ENCODE peak calls at places on chromosomes 7 and 10, in nine cellular contexts. One of them, this sample, is unnamed.

GRCh38 chr10:92590623-92591549 is 2.0 kb upstream of the KIF11 start:
- DNase-seq in mesenchymal stem cell: peak; percentile 82
- DNase-seq in SK-N-SH: peak; percentile 59
- DNase-seq in adrenal gland: peak; percentile 88
- DNase-seq in hepatocyte: peak; percentile 60
- DNase-seq in cardiac fibroblast: peak; percentile 64
- DNase-seq in Panc1: no peak
- DNase-seq in body of pancreas: no peak
- DNase-seq in upper lobe of right lung: peak; percentile 65
- DNase-seq in this sample: peak; percentile 72

GRCh38 chr7:157010588-157011332 is at the start of gene MNX1:
- DNase-seq in mesenchymal stem cell: no peak
- DNase-seq in SK-N-SH: peak; percentile 71
- DNase-seq in adrenal gland: no peak
- DNase-seq in hepatocyte: peak; percentile 84
- DNase-seq in cardiac fibroblast: peak; percentile 10
- DNase-seq in Panc1: no peak
- DNase-seq in body of pancreas: peak; percentile 92
- DNase-seq in upper lobe of right lung: peak; percentile 92
- DNase-seq in this sample: peak; percentile 71

GRCh38 chr10:74900297-74900696 is 73.9 kb downstream of the KAT6B start:
- DNase-seq in mesenchymal stem cell: no peak
- DNase-seq in SK-N-SH: no peak
- DNase-seq in adrenal gland: no peak
- DNase-seq in hepatocyte: no peak
- DNase-seq in cardiac fibroblast: no peak
- DNase-seq in Panc1: no peak
- DNase-seq in body of pancreas: no peak
- DNase-seq in upper lobe of right lung: no peak
- DNase-seq in this sample: peak; percentile 30

GRCh38 chr10:317219-317868 is 182.1 kb downstream of the ZMYND11 start:
- DNase-seq in mesenchymal stem cell: peak; percentile 79
- DNase-seq in SK-N-SH: no peak
- DNase-seq in adrenal gland: peak; percentile 66
- DNase-seq in hepatocyte: no peak
- DNase-seq in cardiac fibroblast: peak; percentile 89
- DNase-seq in Panc1: no peak
- DNase-seq in body of pancreas: no peak
- DNase-seq in upper lobe of right lung: peak; percentile 63
- DNase-seq in this sample: no peak

GRCh38 chr7:154685564-154685901 is 317.4 kb downstream of the PAXIP1 start:
- DNase-seq in mesenchymal stem cell: no peak
- DNase-seq in SK-N-SH: no peak
- DNase-seq in adrenal gland: no peak
- DNase-seq in hepatocyte: no peak
- DNase-seq in cardiac fibroblast: no peak
- DNase-seq in Panc1: no peak
- DNase-seq in body of pancreas: no peak
- DNase-seq in upper lobe of right lung: no peak
- DNase-seq in this sample: no peak

GRCh38 chr7:24713850-24714675 is 43.2 kb downstream of the GSDME start:
- DNase-seq in mesenchymal stem cell: no peak
- DNase-seq in SK-N-SH: no peak
- DNase-seq in adrenal gland: peak; percentile 27
- DNase-seq in hepatocyte: no peak
- DNase-seq in cardiac fibroblast: no peak
- DNase-seq in Panc1: no peak
- DNase-seq in body of pancreas: no peak
- DNase-seq in upper lobe of right lung: no peak
- DNase-seq in this sample: no peak

GRCh38 chr7:125112741-125113309 is 183.2 kb upstream of the POT1 start:
- DNase-seq in mesenchymal stem cell: peak; percentile 83
- DNase-seq in SK-N-SH: no peak
- DNase-seq in adrenal gland: no peak
- DNase-seq in hepatocyte: no peak
- DNase-seq in cardiac fibroblast: no peak
- DNase-seq in Panc1: peak; percentile 64
- DNase-seq in body of pancreas: no peak
- DNase-seq in upper lobe of right lung: no peak
- DNase-seq in this sample: no peak

GRCh38 chr7:889025-889390 is 12.7 kb downstream of the GET4 start:
- DNase-seq in mesenchymal stem cell: no peak
- DNase-seq in SK-N-SH: no peak
- DNase-seq in adrenal gland: no peak
- DNase-seq in hepatocyte: no peak
- DNase-seq in cardiac fibroblast: no peak
- DNase-seq in Panc1: no peak
- DNase-seq in body of pancreas: no peak
- DNase-seq in upper lobe of right lung: no peak
- DNase-seq in this sample: no peak

DNA sequence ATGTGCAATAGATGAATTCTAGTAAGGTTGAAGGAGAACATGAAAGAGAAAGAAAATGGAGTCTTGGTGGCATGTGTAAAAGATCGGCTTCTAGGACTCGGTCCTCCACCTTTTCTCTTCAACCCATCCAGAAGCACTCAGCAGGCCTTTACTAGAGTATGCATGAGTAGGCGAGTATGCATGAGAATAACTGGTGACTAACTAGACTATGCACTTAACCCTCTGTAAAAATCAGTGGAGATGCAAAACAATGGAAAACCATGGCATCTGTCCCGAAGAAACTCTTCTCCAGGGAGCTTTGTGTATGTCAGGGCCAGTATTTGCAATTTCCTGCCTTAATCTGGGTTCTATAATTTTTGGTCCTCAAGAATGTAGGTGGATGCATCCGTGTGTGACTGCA is 40.0 kb upstream of the GRB10 start:
- DNase-seq in mesenchymal stem cell: no peak
- DNase-seq in SK-N-SH: no peak
- DNase-seq in adrenal gland: no peak
- DNase-seq in hepatocyte: no peak
- DNase-seq in cardiac fibroblast: no peak
- DNase-seq in Panc1: no peak
- DNase-seq in body of pancreas: no peak
- DNase-seq in upper lobe of right lung: no peak
- DNase-seq in this sample: no peak
- H3K4me3 ChIP-seq in mesenchymal stem cell: no peak overlapping the region
- H3K4me3 ChIP-seq in SK-N-SH: no peak overlapping the region
- H3K4me3 ChIP-seq in adrenal gland: no peak overlapping the region
- H3K4me3 ChIP-seq in hepatocyte: no peak overlapping the region
- H3K4me3 ChIP-seq in cardiac fibroblast: no peak overlapping the region
- H3K4me3 ChIP-seq in Panc1: no peak overlapping the region
- H3K4me3 ChIP-seq in body of pancreas: no peak overlapping the region
- H3K4me3 ChIP-seq in upper lobe of right lung: no peak overlapping the region
- H3K4me3 ChIP-seq in this sample: no peak overlapping the region

GRCh38 chr7:33286521-33286920 is 157.2 kb downstream of the BBS9 start:
- DNase-seq in mesenchymal stem cell: no peak
- DNase-seq in SK-N-SH: no peak
- DNase-seq in adrenal gland: no peak
- DNase-seq in hepatocyte: no peak
- DNase-seq in cardiac fibroblast: no peak
- DNase-seq in Panc1: no peak
- DNase-seq in body of pancreas: no peak
- DNase-seq in upper lobe of right lung: no peak
- DNase-seq in this sample: no peak

DNA sequence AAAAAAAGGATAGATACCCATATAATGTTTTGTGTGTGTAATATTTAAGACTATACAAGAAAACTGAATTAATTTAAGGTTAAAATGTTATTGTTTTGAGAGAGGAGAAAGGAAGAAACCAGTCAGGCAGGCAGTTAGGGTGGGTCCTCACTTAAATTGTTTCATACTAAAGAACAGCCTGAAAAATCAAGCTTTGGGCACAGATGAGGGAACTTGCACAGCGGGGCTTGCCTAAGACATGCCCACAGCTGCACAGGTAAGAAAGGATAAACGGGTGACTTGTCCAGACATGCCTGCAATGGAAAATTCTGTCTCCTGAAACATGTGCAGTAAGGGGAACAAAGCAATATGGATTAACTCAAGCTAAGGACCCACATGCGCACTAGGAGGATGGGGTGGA is 158.4 kb downstream of the BBS9 start:
- DNase-seq in mesenchymal stem cell: no peak
- DNase-seq in SK-N-SH: no peak
- DNase-seq in adrenal gland: no peak
- DNase-seq in hepatocyte: no peak
- DNase-seq in cardiac fibroblast: no peak
- DNase-seq in Panc1: no peak
- DNase-seq in body of pancreas: no peak
- DNase-seq in upper lobe of right lung: no peak
- DNase-seq in this sample: no peak
- H3K4me3 ChIP-seq in mesenchymal stem cell: no peak overlapping the region
- H3K4me3 ChIP-seq in SK-N-SH: no peak overlapping the region
- H3K4me3 ChIP-seq in adrenal gland: no peak overlapping the region
- H3K4me3 ChIP-seq in hepatocyte: no peak overlapping the region
- H3K4me3 ChIP-seq in cardiac fibroblast: no peak overlapping the region
- H3K4me3 ChIP-seq in Panc1: no peak overlapping the region
- H3K4me3 ChIP-seq in body of pancreas: no peak overlapping the region
- H3K4me3 ChIP-seq in upper lobe of right lung: no peak overlapping the region
- H3K4me3 ChIP-seq in this sample: no peak overlapping the region

GRCh38 chr10:69060127-69060798 is 27.6 kb upstream of the SRGN start:
- DNase-seq in mesenchymal stem cell: no peak
- DNase-seq in SK-N-SH: no peak
- DNase-seq in adrenal gland: no peak
- DNase-seq in hepatocyte: no peak
- DNase-seq in cardiac fibroblast: no peak
- DNase-seq in Panc1: no peak
- DNase-seq in body of pancreas: no peak
- DNase-seq in upper lobe of right lung: no peak
- DNase-seq in this sample: no peak

GRCh38 chr10:69057261-69057950 is 30.5 kb upstream of the SRGN start:
- DNase-seq in mesenchymal stem cell: no peak
- DNase-seq in SK-N-SH: no peak
- DNase-seq in adrenal gland: peak; percentile 66
- DNase-seq in hepatocyte: no peak
- DNase-seq in cardiac fibroblast: no peak
- DNase-seq in Panc1: no peak
- DNase-seq in body of pancreas: no peak
- DNase-seq in upper lobe of right lung: peak; percentile 80
- DNase-seq in this sample: no peak

GRCh38 chr10:69064762-69065328 is 23.1 kb upstream of the SRGN start:
- DNase-seq in mesenchymal stem cell: no peak
- DNase-seq in SK-N-SH: no peak
- DNase-seq in adrenal gland: no peak
- DNase-seq in hepatocyte: no peak
- DNase-seq in cardiac fibroblast: no peak
- DNase-seq in Panc1: no peak
- DNase-seq in body of pancreas: no peak
- DNase-seq in upper lobe of right lung: no peak
- DNase-seq in this sample: no peak

GRCh38 chr10:69057951-69058297 is 30.0 kb upstream of the SRGN start:
- DNase-seq in mesenchymal stem cell: no peak
- DNase-seq in SK-N-SH: no peak
- DNase-seq in adrenal gland: no peak
- DNase-seq in hepatocyte: no peak
- DNase-seq in cardiac fibroblast: peak; percentile 56
- DNase-seq in Panc1: no peak
- DNase-seq in body of pancreas: no peak
- DNase-seq in upper lobe of right lung: no peak
- DNase-seq in this sample: no peak

DNA sequence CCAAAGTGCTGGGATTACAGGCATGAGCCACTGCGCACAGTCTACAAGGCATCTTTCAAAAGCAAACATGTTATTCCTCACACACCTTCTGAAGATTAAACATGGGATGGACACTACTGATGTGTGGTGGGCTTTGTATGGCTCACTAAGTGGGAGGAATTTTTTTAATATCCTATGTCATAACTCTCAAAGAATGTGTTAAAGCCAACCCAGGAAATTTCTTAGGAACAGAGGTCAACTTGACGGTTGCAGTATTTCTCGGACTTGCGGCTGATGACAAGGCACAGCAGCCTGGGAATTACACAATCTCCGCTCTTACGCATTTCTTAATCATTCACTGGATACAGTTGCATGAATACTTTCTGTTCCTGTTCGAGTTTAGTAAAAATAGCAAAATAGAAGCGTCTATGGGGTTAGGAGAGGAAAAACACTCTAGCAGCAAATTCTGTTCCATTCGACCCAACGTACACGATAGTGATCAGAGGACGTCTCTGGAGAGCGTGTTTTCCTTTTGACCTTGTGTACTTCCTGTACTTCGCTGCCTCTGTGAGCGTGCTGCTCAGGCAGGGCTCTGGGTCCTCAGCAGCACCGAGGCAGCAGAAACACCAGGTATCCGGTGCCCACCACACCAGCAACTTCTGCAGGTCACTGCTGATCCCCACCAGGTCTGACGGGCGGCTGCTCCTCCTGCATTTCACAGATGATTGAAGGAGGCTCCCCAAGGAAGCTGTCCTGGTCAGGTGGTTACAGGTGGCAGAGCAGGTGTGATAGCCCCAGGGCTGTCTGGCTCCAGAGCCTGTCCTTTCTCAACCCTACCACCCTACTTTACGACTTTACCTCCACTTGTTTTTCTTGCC is 26.4 kb upstream of the SRGN start:
- DNase-seq in mesenchymal stem cell: peak; percentile 99
- DNase-seq in SK-N-SH: peak; percentile 21
- DNase-seq in adrenal gland: peak; percentile 83
- DNase-seq in hepatocyte: peak; percentile 64
- DNase-seq in cardiac fibroblast: peak; percentile 100
- DNase-seq in Panc1: peak; percentile 91
- DNase-seq in body of pancreas: peak; percentile 51
- DNase-seq in upper lobe of right lung: peak; percentile 73
- DNase-seq in this sample: no peak
- H3K4me3 ChIP-seq in mesenchymal stem cell: peak overlapping the region; percentile 63
- H3K4me3 ChIP-seq in SK-N-SH: no peak overlapping the region
- H3K4me3 ChIP-seq in adrenal gland: peak overlapping the region; percentile 3
- H3K4me3 ChIP-seq in hepatocyte: no peak overlapping the region
- H3K4me3 ChIP-seq in cardiac fibroblast: peak overlapping the region; percentile 37
- H3K4me3 ChIP-seq in Panc1: peak overlapping the region; percentile 10
- H3K4me3 ChIP-seq in body of pancreas: no peak overlapping the region
- H3K4me3 ChIP-seq in upper lobe of right lung: peak overlapping the region; percentile 40
- H3K4me3 ChIP-seq in this sample: no peak overlapping the region

GRCh38 chr7:77707504-77707992 is 11.3 kb downstream of the RSBN1L start:
- DNase-seq in mesenchymal stem cell: no peak
- DNase-seq in SK-N-SH: no peak
- DNase-seq in adrenal gland: no peak
- DNase-seq in hepatocyte: no peak
- DNase-seq in cardiac fibroblast: no peak
- DNase-seq in Panc1: no peak
- DNase-seq in body of pancreas: no peak
- DNase-seq in upper lobe of right lung: no peak
- DNase-seq in this sample: no peak

GRCh38 chr7:77699056-77699455 is 2.8 kb downstream of the RSBN1L start:
- DNase-seq in mesenchymal stem cell: no peak
- DNase-seq in SK-N-SH: peak; percentile 29
- DNase-seq in adrenal gland: no peak
- DNase-seq in hepatocyte: no peak
- DNase-seq in cardiac fibroblast: no peak
- DNase-seq in Panc1: no peak
- DNase-seq in body of pancreas: no peak
- DNase-seq in upper lobe of right lung: no peak
- DNase-seq in this sample: no peak

GRCh38 chr7:77698042-77698625 is 1.9 kb downstream of the RSBN1L start:
- DNase-seq in mesenchymal stem cell: no peak
- DNase-seq in SK-N-SH: no peak
- DNase-seq in adrenal gland: no peak
- DNase-seq in hepatocyte: no peak
- DNase-seq in cardiac fibroblast: no peak
- DNase-seq in Panc1: no peak
- DNase-seq in body of pancreas: no peak
- DNase-seq in upper lobe of right lung: no peak
- DNase-seq in this sample: no peak

GRCh38 chr7:77702451-77703219 is 6.4 kb downstream of the RSBN1L start:
- DNase-seq in mesenchymal stem cell: no peak
- DNase-seq in SK-N-SH: no peak
- DNase-seq in adrenal gland: no peak
- DNase-seq in hepatocyte: no peak
- DNase-seq in cardiac fibroblast: no peak
- DNase-seq in Panc1: no peak
- DNase-seq in body of pancreas: no peak
- DNase-seq in upper lobe of right lung: no peak
- DNase-seq in this sample: no peak

DNA sequence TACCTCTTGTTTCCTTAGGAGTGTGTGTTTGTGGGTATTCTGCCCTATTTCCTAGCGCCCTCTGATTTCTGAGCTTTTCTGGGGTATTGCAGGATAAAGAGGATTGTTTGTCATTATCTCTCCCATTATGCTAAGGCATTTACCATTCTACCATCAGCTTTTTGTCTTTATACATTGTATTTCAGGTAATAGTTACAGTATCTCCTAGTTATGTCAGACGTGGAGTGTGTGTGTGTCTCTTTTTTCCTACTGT is 6.9 kb downstream of the RSBN1L start:
- DNase-seq in mesenchymal stem cell: no peak
- DNase-seq in SK-N-SH: peak; percentile 26
- DNase-seq in adrenal gland: no peak
- DNase-seq in hepatocyte: no peak
- DNase-seq in cardiac fibroblast: no peak
- DNase-seq in Panc1: no peak
- DNase-seq in body of pancreas: no peak
- DNase-seq in upper lobe of right lung: no peak
- DNase-seq in this sample: no peak
- H3K4me3 ChIP-seq in mesenchymal stem cell: no peak overlapping the region
- H3K4me3 ChIP-seq in SK-N-SH: no peak overlapping the region
- H3K4me3 ChIP-seq in adrenal gland: no peak overlapping the region
- H3K4me3 ChIP-seq in hepatocyte: no peak overlapping the region
- H3K4me3 ChIP-seq in cardiac fibroblast: no peak overlapping the region
- H3K4me3 ChIP-seq in Panc1: no peak overlapping the region
- H3K4me3 ChIP-seq in body of pancreas: no peak overlapping the region
- H3K4me3 ChIP-seq in upper lobe of right lung: no peak overlapping the region
- H3K4me3 ChIP-seq in this sample: no peak overlapping the region